ENCODE peak calls at places on chromosomes 3 and 15, in seven cellular contexts. V is pancreas, T is foreskin fibroblast, U is mesothelial cell of epicardium, X is cardiac fibroblast, I is tibial artery, D is left lung. P is an unnamed sample.

GRCh38 chr15:84023636-84024035 is 211.9 kb upstream of the GOLGA6L4 start:
- DNase-seq in V (no peak), T (peak), U (no peak), X (peak), I (no peak), D (no peak), P (no peak)

GRCh38 chr3:46284981-46285683 is 42.9 kb downstream of the CCR3 start:
- DNase-seq in V (no peak), T (no peak), U (no peak), X (peak), I (no peak), D (no peak), P (no peak)

GRCh38 chr3:126982522-126983175 is at the start of gene PLXNA1:
- DNase-seq in V (peak), T (peak), U (peak), X (peak), I (peak), D (peak), P (peak)

GRCh38 chr15:60721706-60722105 is 242.8 kb upstream of the ICE2 start:
- DNase-seq in V (no peak), T (peak), U (no peak), X (no peak), I (no peak), D (no peak), P (no peak)

GRCh38 chr15:32763295-32763694 is 45.5 kb downstream of the GREM1 start:
- DNase-seq in V (no peak), T (no peak), U (no peak), X (no peak), I (no peak), D (no peak), P (no peak)

GRCh38 chr15:59300618-59301139 is 72.0 kb downstream of the MYO1E start:
- DNase-seq in V (peak), T (no peak), U (no peak), X (peak), I (peak), D (no peak), P (no peak)

GRCh38 chr15:71337197-71337845 is 222.1 kb downstream of the THSD4 start:
- DNase-seq in V (no peak), T (no peak), U (no peak), X (no peak), I (no peak), D (no peak), P (no peak)

GRCh38 chr3:47976135-47976758 is 40.0 kb downstream of the MAP4 start:
- DNase-seq in V (no peak), T (no peak), U (no peak), X (no peak), I (no peak), D (no peak), P (no peak)

GRCh38 chr15:99424978-99425665 is 140.7 kb upstream of the MEF2A start:
- DNase-seq in V (peak), T (peak), U (no peak), X (peak), I (peak), D (peak), P (peak)

GRCh38 chr15:99424131-99424571 is 141.6 kb upstream of the MEF2A start:
- DNase-seq in V (peak), T (no peak), U (no peak), X (no peak), I (peak), D (no peak), P (no peak)

GRCh38 chr15:99427210-99427609 is 138.6 kb upstream of the MEF2A start:
- DNase-seq in V (peak), T (no peak), U (no peak), X (no peak), I (no peak), D (peak), P (no peak)

GRCh38 chr15:99426431-99427105 is 139.2 kb upstream of the MEF2A start:
- DNase-seq in V (peak), T (no peak), U (no peak), X (no peak), I (peak), D (peak), P (no peak)

GRCh38 chr15:99425666-99426301 is 140.0 kb upstream of the MEF2A start:
- DNase-seq in V (peak), T (no peak), U (no peak), X (peak), I (peak), D (peak), P (no peak)
- TF ChIP-seq CTCF in V (no peak), T (no peak), U (no peak), X (peak), I (peak), D (no peak), P (no peak)

GRCh38 chr3:172981407-172981983 is 159.5 kb downstream of the SPATA16 start:
- DNase-seq in V (no peak), T (no peak), U (no peak), X (no peak), I (no peak), D (no peak), P (no peak)

GRCh38 chr3:172980849-172981248 is 160.2 kb downstream of the SPATA16 start:
- DNase-seq in V (no peak), T (no peak), U (no peak), X (peak), I (no peak), D (no peak), P (no peak)

GRCh38 chr3:172984938-172985337 is 156.1 kb downstream of the SPATA16 start:
- DNase-seq in V (no peak), T (no peak), U (no peak), X (no peak), I (no peak), D (no peak), P (no peak)

GRCh38 chr3:172987268-172987667 is 153.8 kb downstream of the SPATA16 start:
- DNase-seq in V (no peak), T (no peak), U (no peak), X (no peak), I (no peak), D (no peak), P (no peak)

DNA sequence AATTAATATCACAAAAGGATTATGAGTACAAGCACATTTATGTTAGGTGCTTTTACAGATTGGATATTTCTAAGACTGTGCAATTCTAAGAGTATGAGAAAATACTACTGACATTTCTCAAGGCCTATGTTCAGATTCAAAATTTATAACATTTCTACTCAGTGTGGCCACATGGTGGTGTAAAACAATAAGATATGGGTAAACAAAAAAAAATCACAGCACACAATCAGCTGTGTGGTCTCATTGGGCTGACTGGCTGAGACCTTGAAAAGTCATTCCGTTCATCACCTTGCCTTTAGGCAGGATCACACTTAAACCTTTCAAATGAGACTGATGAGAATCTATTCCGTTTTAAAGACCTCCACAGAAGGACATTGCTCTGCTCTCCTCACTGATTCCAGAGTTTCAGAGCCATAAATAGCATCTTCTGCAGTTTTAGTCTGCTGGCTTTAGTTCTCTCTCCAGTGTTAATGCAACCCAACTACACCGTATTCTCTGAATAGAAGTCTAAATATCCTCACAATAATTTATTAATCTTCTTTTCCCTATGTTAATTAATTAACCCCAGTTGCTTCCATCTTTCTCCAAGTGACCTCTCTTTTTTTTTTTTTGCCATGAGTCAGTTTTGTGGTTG is 158.2 kb downstream of the SPATA16 start:
- DNase-seq in V (no peak), T (no peak), U (no peak), X (peak), I (no peak), D (no peak), P (no peak)
- TF ChIP-seq CTCF in V (no peak), T (no peak), U (no peak), X (peak), I (no peak), D (no peak), P (no peak)

GRCh38 chr3:59374091-59374490 is 324.3 kb upstream of the CFAP20DC start:
- DNase-seq in V (no peak), T (no peak), U (no peak), X (no peak), I (no peak), D (no peak), P (no peak)

GRCh38 chr3:59368887-59369286 is 319.1 kb upstream of the CFAP20DC start:
- DNase-seq in V (no peak), T (no peak), U (no peak), X (no peak), I (no peak), D (no peak), P (no peak)

GRCh38 chr3:59374812-59375211 is 325.0 kb upstream of the CFAP20DC start:
- DNase-seq in V (no peak), T (no peak), U (no peak), X (no peak), I (no peak), D (no peak), P (no peak)
- TF ChIP-seq CTCF in V (no peak), T (no peak), U (no peak), X (no peak), I (no peak), D (no peak), P (no peak)

GRCh38 chr3:150528359-150528797 is 17.9 kb downstream of the SERP1 start:
- DNase-seq in V (no peak), T (peak), U (no peak), X (peak), I (no peak), D (no peak), P (no peak)
- TF ChIP-seq CTCF in V (no peak), T (peak), U (no peak), X (peak), I (peak), D (peak), P (peak)

DNA sequence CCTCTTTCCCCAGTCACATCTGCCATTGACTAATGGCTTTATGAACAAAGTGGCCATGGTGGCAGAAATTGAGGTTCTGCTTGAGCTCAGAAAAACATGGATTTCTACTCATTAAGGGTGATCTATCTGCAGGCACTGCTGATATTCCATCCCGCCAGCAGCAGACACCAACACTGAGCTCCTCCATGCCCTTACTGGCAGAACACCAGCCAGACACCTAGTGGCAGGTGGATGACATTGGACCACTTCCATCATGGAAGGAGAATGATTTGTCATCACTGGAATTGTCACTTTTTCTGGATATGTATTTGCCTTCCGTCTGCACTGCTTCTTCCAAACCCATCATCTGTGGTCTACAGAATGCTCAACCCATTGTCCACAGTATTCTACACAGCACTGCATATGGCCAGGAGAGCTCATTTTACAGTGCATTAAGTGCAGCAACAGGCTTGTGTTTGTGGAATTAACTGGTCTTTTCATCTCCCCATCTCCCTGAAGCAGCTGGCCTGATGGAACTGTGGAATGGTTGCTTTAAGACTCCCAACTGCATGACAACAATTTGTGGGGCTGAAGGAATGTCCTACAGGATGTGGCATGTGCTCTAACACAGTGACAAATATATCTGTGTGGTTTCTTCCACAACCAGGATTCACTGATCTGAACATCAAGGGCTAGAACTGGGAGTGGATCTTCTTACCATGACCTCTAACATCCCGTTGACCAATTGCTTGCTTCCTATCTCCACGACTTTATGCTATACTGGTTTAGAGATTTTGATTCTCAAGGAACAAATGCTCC is 103.4 kb downstream of the WNT7A start:
- DNase-seq in V (no peak), T (no peak), U (peak), X (no peak), I (no peak), D (no peak), P (no peak)
- TF ChIP-seq CTCF in V (no peak), T (no peak), U (no peak), X (no peak), I (no peak), D (no peak), P (no peak)

GRCh38 chr3:12186515-12187286 is 28.0 kb upstream of the TIMP4 start:
- DNase-seq in V (no peak), T (no peak), U (no peak), X (no peak), I (peak), D (peak), P (no peak)

GRCh38 chr3:12190221-12190807 is 31.6 kb upstream of the TIMP4 start:
- DNase-seq in V (no peak), T (no peak), U (no peak), X (no peak), I (no peak), D (no peak), P (no peak)

GRCh38 chr3:12187448-12188327 is 29.0 kb upstream of the TIMP4 start:
- DNase-seq in V (no peak), T (no peak), U (no peak), X (peak), I (peak), D (peak), P (no peak)

GRCh38 chr3:12188681-12189287 is 30.1 kb upstream of the TIMP4 start:
- DNase-seq in V (no peak), T (no peak), U (no peak), X (no peak), I (no peak), D (no peak), P (no peak)

DNA sequence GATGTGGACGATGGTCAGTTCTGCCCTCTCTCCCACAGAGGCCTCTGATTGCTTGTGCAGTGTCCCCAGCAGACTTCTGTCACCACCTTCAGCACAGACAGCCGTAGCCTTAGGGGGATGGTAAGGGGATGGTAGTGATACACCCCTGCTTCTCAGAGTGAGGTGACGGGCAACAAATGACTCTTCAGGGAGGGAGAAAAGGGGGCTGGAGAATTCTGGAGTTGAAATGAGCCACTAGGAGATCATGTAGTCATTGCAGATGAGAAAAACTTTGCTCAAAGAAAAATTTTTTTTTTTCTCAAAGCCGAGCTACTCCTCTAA is 29.6 kb upstream of the TIMP4 start:
- DNase-seq in V (no peak), T (no peak), U (no peak), X (no peak), I (no peak), D (no peak), P (no peak)
- TF ChIP-seq CTCF in V (no peak), T (no peak), U (no peak), X (no peak), I (no peak), D (no peak), P (no peak)

GRCh38 chr3:25452185-25452584 is 24.1 kb downstream of the RARB start:
- DNase-seq in V (no peak), T (no peak), U (no peak), X (no peak), I (no peak), D (no peak), P (no peak)
- TF ChIP-seq CTCF in V (no peak), T (no peak), U (no peak), X (no peak), I (no peak), D (no peak), P (no peak)

GRCh38 chr3:96330795-96331194 is 483.6 kb upstream of the EPHA6 start:
- DNase-seq in V (no peak), T (no peak), U (no peak), X (no peak), I (no peak), D (no peak), P (no peak)

GRCh38 chr3:96334779-96335178 is 479.6 kb upstream of the EPHA6 start:
- DNase-seq in V (no peak), T (no peak), U (no peak), X (no peak), I (no peak), D (no peak), P (no peak)

GRCh38 chr3:96331341-96331740 is 483.1 kb upstream of the EPHA6 start:
- DNase-seq in V (no peak), T (no peak), U (no peak), X (no peak), I (no peak), D (no peak), P (no peak)
- TF ChIP-seq CTCF in V (no peak), T (no peak), U (no peak), X (no peak), I (no peak), D (no peak), P (no peak)

DNA sequence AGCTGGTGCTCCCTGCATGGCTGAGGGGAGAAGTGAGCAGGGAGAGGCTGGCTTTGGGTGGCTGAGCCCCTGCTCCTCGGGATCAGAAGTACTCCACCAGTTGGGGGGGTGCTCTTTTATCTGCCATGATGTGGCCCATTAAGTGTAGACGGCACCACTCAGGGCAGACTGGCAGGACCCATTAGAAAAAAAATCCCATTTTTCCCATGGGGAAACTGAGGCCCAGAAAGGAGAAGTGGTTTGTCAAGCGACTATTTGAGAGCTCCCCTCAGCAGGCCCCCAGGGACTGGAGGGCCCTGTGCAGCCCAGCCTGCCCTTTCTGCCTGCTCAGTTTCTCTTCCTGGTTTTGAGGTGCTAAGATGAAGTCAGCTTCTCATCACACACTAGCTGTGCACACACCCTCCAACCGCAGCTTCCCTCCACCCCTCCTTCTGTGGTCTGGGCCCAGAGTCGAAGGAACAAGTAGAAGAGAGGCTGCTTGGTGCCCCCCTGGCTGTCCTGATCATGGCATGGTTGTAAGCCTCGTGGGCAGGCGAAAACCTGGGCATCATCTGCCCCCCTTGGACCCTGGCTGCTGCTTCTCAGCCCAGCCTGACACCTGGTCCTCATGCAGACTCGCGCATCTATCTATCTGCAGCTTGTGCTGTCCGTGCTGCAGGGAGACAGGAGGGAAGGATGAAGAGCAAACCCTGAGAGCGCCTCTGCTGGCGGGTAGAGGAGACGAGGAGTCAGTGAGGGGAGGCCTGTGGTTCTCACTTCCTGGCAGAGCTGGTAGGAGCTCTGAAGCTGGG is 5.6 kb downstream of the CSK start:
- DNase-seq in V (no peak), T (peak), U (peak), X (peak), I (peak), D (peak), P (peak)
- TF ChIP-seq CTCF in V (no peak), T (peak), U (no peak), X (peak), I (peak), D (peak), P (peak)

DNA sequence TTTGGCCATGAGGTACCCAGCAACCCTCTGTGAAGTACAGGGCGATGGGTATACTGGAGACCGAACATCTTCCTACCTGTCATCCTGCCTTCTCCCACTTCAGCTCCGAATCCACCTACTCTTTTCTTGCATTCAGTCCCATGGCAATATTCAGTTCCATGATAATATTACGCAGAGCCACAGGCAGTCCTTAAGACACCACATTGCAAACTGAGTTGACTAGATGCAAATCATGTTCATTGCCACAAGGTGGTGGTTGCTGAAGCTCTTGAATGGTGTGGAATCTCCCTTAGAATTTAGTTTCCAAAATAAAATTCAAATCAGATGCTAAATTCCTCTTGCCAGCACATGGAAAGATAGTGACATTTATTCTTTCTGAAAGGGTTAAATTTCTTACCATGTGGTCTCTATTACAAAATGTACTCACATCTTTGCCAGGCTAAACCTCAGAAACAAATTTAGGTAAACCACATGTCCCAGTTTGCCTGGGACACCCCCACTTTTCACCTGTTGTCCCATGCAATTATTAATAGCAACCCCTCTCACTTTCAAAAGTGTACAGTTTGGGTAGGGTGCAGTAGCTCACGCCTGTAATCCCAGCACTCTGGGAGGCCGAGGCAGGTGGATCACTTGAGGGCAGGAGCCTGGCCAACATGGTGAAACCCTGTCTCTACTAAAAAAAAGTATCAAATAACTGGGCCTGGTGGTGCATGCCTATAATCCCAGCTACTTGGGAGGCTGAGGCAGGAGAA is 1.7 kb upstream of the NME9 start:
- DNase-seq in V (no peak), T (peak), U (no peak), X (peak), I (no peak), D (no peak), P (no peak)
- TF ChIP-seq CTCF in V (no peak), T (peak), U (no peak), X (peak), I (no peak), D (no peak), P (no peak)